ENCODE peak calls at places on chromosomes 6 and 20, in seven cellular contexts. F is neuronal stem cell; C is cardiac muscle cell; B is tibial nerve; L is ovary; N is naive thymus-derived CD4-positive, alpha-beta T cell; R is heart right ventricle. T is an unnamed sample.

GRCh38 chr6:101722991-101723579 is 329.6 kb downstream of the GRIK2 start:
- DNase-seq in F (no peak), C (peak; percentile 92), B (no peak), L (no peak), N (no peak), R (no peak), T (no peak)

GRCh38 chr6:170187669-170188566 is 103.0 kb downstream of the DLL1 start:
- DNase-seq in F (no peak), C (no peak), B (peak; percentile 2), L (no peak), N (no peak), R (no peak), T (no peak)

GRCh38 chr6:3822747-3823445 is 26.3 kb upstream of the FAM50B start:
- DNase-seq in F (no peak), C (peak; percentile 74), B (no peak), L (no peak), N (no peak), R (no peak), T (no peak)

GRCh38 chr20:25090492-25091429 is 8.8 kb upstream of the VSX1 start:
- DNase-seq in F (no peak), C (no peak), B (no peak), L (no peak), N (peak; percentile 79), R (no peak), T (peak; percentile 82)

GRCh38 chr20:36344517-36345132 is 38.5 kb downstream of the DLGAP4 start:
- DNase-seq in F (peak; percentile 81), C (peak; percentile 73), B (peak; percentile 21), L (peak; percentile 34), N (no peak), R (peak; percentile 52), T (peak; percentile 3)

GRCh38 chr6:82955841-82956240 is 109.8 kb downstream of the UBE3D start:
- DNase-seq in F (no peak), C (no peak), B (no peak), L (no peak), N (no peak), R (no peak), T (no peak)

GRCh38 chr6:115971785-115972184 is 88.9 kb downstream of the FRK start:
- DNase-seq in F (no peak), C (no peak), B (no peak), L (no peak), N (no peak), R (no peak), T (no peak)

GRCh38 chr6:157139054-157139708 is 184.1 kb downstream of the TMEM242 start:
- DNase-seq in F (no peak), C (no peak), B (no peak), L (no peak), N (no peak), R (no peak), T (no peak)

GRCh38 chr6:112232845-112233256 is 21.5 kb downstream of the LAMA4 start:
- DNase-seq in F (no peak), C (peak; percentile 95), B (peak; percentile 49), L (peak; percentile 54), N (no peak), R (peak; percentile 68), T (no peak)

DNA sequence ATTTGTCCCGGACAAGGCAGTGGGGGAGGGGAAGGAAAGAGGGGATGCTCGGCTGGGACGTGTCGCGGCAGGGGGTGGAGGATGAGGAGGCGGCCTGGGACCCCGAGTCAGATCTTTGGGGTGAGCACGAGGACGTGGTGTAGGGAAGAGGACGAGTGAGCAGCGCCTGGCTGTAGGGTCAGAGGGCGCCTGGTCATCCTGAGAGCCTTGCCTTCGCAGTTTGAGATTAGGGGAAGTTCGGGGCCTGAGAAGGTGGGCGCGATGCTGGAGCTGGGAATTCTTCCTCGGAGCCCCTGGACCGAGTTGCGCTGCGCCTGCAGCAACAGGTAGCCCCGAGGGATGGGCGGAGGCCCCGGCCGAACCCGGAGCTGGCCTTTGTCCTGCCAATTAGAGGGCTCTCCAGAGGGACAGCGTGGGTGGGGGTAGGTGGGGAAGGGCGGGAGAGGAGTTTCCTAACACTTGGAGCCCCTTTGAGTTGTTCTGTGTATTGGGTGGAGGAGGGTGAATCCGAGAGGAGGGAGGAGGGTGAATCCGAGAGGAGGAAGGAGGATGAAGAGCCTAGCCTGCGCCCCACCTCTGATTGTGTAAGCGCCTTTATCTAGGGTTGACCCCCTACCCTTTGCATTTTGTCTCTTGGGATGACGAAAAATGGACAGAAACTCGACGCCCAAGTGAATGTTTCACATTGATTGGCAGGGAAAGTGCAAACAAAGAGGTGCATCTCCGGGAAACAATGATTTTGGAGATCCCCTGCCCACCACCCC is 72.1 kb downstream of the SOX4 start:
- DNase-seq in F (peak; percentile 72), C (no peak), B (no peak), L (peak; percentile 40), N (no peak), R (peak; percentile 9), T (no peak)
- H3K27me3 ChIP-seq in F (no peaks in the 10 kb centered on the region), C (peaks cover 67% of the 10 kb centered on the region), B (no peaks in the 10 kb centered on the region), L (no peaks in the 10 kb centered on the region), N (no peaks in the 10 kb centered on the region), R (peaks cover 33% of the 10 kb centered on the region), T (no peaks in the 10 kb centered on the region)

GRCh38 chr6:139406577-139407343 is 32.3 kb upstream of the CITED2 start:
- DNase-seq in F (no peak), C (no peak), B (no peak), L (no peak), N (no peak), R (no peak), T (no peak)
- H3K27ac ChIP-seq in F (no peak overlapping the region), C (peak overlapping the region; percentile 18), B (peak overlapping the region; percentile 72), L (no peak overlapping the region), N (no peak overlapping the region), R (no peak overlapping the region), T (no peak overlapping the region)

GRCh38 chr20:38164624-38165088 is 414 bp downstream of the TGM2 start:
- DNase-seq in F (no peak), C (no peak), B (no peak), L (no peak), N (no peak), R (no peak), T (no peak)

GRCh38 chr20:38164069-38164468 is 1.0 kb downstream of the TGM2 start:
- DNase-seq in F (no peak), C (no peak), B (no peak), L (no peak), N (no peak), R (no peak), T (no peak)

GRCh38 chr20:38165966-38166706 is 1.1 kb upstream of the TGM2 start:
- DNase-seq in F (no peak), C (peak; percentile 66), B (no peak), L (no peak), N (no peak), R (no peak), T (no peak)

GRCh38 chr20:38166707-38167233 is 1.7 kb upstream of the TGM2 start:
- DNase-seq in F (no peak), C (no peak), B (no peak), L (no peak), N (no peak), R (no peak), T (no peak)

DNA sequence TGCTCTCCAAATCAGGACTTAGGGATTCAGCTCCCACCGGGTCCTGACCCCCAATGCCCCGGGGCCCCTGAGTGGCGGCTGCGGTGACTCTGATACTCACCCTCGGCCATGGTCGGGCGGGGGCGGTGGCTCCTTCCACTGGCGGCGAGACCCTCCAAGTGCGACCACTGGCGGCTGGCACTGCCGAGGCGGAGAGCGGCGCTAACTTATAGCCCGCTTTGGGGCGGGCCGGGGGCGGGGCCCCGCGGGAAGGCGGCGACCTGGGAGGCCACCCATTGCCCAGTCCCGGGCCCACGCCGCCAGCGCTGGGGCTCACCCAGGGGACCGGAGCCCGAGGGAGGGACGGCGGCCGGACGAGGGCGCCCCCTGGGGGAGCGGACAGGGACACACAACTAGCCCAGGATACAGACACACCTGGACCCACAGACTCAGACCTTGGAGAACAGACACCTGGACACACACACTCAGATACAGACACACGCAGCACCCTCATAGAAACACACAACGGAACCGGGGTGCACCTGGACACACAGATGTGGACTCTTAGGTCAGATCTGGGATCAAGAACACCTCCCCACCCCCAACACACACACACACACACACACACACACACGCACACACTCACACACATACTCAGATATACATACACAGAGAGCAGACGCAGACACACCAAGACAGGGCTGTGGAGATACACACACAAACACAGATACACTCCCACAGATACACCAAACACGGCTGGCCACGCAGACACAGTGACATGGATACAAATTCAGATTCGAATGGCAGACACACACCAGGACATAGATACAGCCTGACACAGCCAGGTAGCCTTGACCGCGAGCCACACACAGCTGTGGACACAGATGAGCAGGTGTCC is at the start of gene TGM2:
- DNase-seq in F (peak; percentile 53), C (peak; percentile 85), B (no peak), L (peak; percentile 73), N (no peak), R (peak; percentile 83), T (peak; percentile 16)
- H3K4me3 ChIP-seq in F (no peak within 1 kb of the TSS), C (peak within 1 kb of the TSS; percentile 41), B (peak within 1 kb of the TSS; percentile 23), L (peak within 1 kb of the TSS; percentile 40), N (no peak within 1 kb of the TSS), R (peak within 1 kb of the TSS; percentile 68), T (no peak within 1 kb of the TSS)

DNA sequence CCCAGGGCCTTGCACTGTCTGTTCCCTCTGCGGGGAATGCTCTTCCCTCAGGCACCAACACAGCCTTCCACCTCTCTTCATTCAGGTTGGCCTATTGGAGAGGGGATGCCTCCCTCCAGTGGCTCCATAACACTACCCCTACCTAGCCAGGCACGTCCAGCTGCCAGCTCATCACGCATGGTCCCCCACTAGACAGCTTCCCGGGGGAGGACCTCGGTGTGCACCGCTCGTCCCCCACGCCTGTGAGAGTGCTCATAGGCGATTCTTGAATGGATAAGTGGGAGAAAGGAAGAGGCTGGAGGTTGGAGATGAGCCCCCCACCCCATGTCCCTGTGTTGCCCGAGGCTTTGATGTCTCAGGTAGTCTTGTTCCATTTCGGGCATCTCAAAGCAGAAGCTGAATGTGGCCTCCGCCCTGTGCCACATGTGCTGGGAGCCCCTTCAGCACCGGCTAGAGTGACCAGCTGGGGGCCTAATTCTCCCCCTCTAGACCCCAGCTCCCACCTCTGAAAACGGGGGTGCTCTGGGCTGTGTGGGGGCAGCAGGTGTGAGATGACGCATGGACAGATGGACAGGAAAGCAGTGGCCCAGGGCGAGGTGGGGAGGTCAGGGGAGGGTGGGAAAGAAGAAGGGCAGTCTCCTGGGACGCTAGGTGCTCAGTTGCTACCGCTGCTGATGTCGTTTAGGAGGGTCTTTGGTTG is 333.0 kb downstream of the TAF4 start:
- DNase-seq in F (no peak), C (no peak), B (no peak), L (no peak), N (no peak), R (no peak), T (no peak)
- H3K27me3 ChIP-seq in F (no peaks in the 10 kb centered on the region), C (no peaks in the 10 kb centered on the region), B (no peaks in the 10 kb centered on the region), L (no peaks in the 10 kb centered on the region), N (no peaks in the 10 kb centered on the region), R (peaks cover 42% of the 10 kb centered on the region), T (no peaks in the 10 kb centered on the region)

GRCh38 chr20:56393653-56394052 is 1.2 kb downstream of the CSTF1 start:
- DNase-seq in F (no peak), C (no peak), B (no peak), L (no peak), N (no peak), R (no peak), T (no peak)
- H3K27ac ChIP-seq in F (no peak overlapping the region), C (no peak overlapping the region), B (peak overlapping the region; percentile 86), L (no peak overlapping the region), N (peak overlapping the region; percentile 83), R (no peak overlapping the region), T (peak overlapping the region; percentile 91)

T was measured in CD4-positive, alpha-beta memory T cell.